ENCODE peak calls at places on chromosomes 4 and X, in seven cellular contexts. R, W, U, M, G, P and A are unnamed samples.

GRCh38 chr4:141609243-141609642 is 27.1 kb upstream of the IL15 start:
- DNase-seq in P (no peak), U (no peak), M (no peak), R (peak; percentile 10), G (no peak), W (no peak), A (no peak)

GRCh38 chr4:185202984-185203379 is 818 bp downstream of the CFAP97 start:
- DNase-seq in M (no peak), P (no peak), G (no peak), W (no peak), R (no peak), U (no peak), A (no peak)

GRCh38 chrX:47662144-47662657 is 3.2 kb upstream of the UXT start:
- DNase-seq in R (no peak), U (no peak), G (no peak), P (no peak), M (peak; percentile 93), W (no peak), A (no peak)

GRCh38 chrX:65630771-65631170 is 36.7 kb upstream of the MSN start:
- DNase-seq in P (no peak), M (no peak), U (no peak), R (no peak), G (no peak), W (no peak), A (no peak)

GRCh38 chr4:69713593-69713992 is 46.8 kb downstream of the SULT1B1 start:
- DNase-seq in U (no peak), M (no peak), R (no peak), G (no peak), W (no peak), P (no peak), A (no peak)

GRCh38 chrX:153420851-153421599 is 9.8 kb downstream of the ZFP92 start:
- DNase-seq in G (no peak), R (no peak), P (no peak), W (no peak), U (no peak), M (no peak), A (no peak)

GRCh38 chrX:73577368-73577767 is 14.4 kb downstream of the CHIC1 start:
- DNase-seq in M (peak; percentile 75), G (no peak), R (peak; percentile 84), P (no peak), W (no peak), U (no peak), A (no peak)

GRCh38 chrX:9311411-9312160 is 153.3 kb upstream of the TBL1X start:
- DNase-seq in R (no peak), U (no peak), G (no peak), M (peak; percentile 37), P (no peak), W (no peak), A (no peak)

GRCh38 chr4:153467154-153467896 is 1.2 kb downstream of the TMEM131L start:
- DNase-seq in R (peak; percentile 23), M (no peak), P (peak; percentile 98), U (peak; percentile 38), G (peak; percentile 83), W (peak; percentile 83), A (peak; percentile 40)

GRCh38 chr4:180635276-180635675 is 1607.9 kb upstream of the TENM3 start:
- DNase-seq in R (no peak), U (no peak), M (no peak), P (no peak), W (no peak), G (no peak), A (no peak)

GRCh38 chr4:17347445-17347844 is 164.4 kb downstream of the QDPR start:
- DNase-seq in M (peak; percentile 19), R (peak; percentile 40), W (no peak), P (peak; percentile 71), G (no peak), U (no peak), A (peak; percentile 3)

GRCh38 chr4:25402521-25402920 is 25.5 kb downstream of the ANAPC4 start:
- DNase-seq in P (no peak), R (no peak), W (no peak), M (peak; percentile 66), U (no peak), G (no peak), A (no peak)

GRCh38 chrX:68994883-68995255 is 166.0 kb downstream of the EFNB1 start:
- DNase-seq in W (no peak), P (no peak), R (no peak), M (no peak), G (no peak), U (no peak), A (no peak)

GRCh38 chrX:41452972-41453371 is 5.8 kb downstream of the NYX start:
- DNase-seq in G (no peak), W (no peak), P (no peak), R (no peak), U (no peak), M (peak; percentile 45), A (no peak)

GRCh38 chr4:139314047-139314800 is 11.9 kb upstream of the NDUFC1 start:
- DNase-seq in R (no peak), W (no peak), U (no peak), P (no peak), G (no peak), M (no peak), A (peak; percentile 69)

GRCh38 chr4:121253961-121254360 is 89.8 kb upstream of the TNIP3 start:
- DNase-seq in U (no peak), G (no peak), P (no peak), M (no peak), R (no peak), W (no peak), A (peak; percentile 15)

GRCh38 chr4:8334786-8335460 is 65.4 kb downstream of the HTRA3 start:
- DNase-seq in R (no peak), P (no peak), U (no peak), W (peak; percentile 50), M (no peak), G (peak; percentile 43), A (no peak)

GRCh38 chr4:150997141-150997540 is 17.9 kb downstream of the LRBA start:
- DNase-seq in R (no peak), G (no peak), U (no peak), P (no peak), W (no peak), M (no peak), A (no peak)

GRCh38 chr4:172232966-172233365 is 419.8 kb downstream of the GALNTL6 start:
- DNase-seq in M (no peak), G (no peak), P (no peak), R (no peak), U (no peak), W (no peak), A (no peak)

GRCh38 chrX:39974228-39974627 is 123.5 kb downstream of the BCOR start:
- DNase-seq in P (no peak), G (no peak), U (no peak), M (no peak), W (no peak), R (no peak), A (no peak)

GRCh38 chr4:157792716-157793115 is 380.1 kb downstream of the GASK1B start:
- DNase-seq in M (no peak), R (no peak), G (no peak), P (no peak), U (no peak), W (no peak), A (no peak)

GRCh38 chrX:17617794-17618193 is 119.5 kb upstream of the SCML1 start:
- DNase-seq in P (no peak), W (no peak), U (no peak), M (no peak), R (no peak), G (no peak), A (no peak)

GRCh38 chr4:158444621-158445020 is 77.1 kb upstream of the RXFP1 start:
- DNase-seq in R (no peak), U (no peak), G (no peak), W (no peak), M (peak; percentile 12), P (no peak), A (no peak)

GRCh38 chrX:15170927-15171326 is 99.0 kb downstream of the ASB9 start:
- DNase-seq in R (no peak), G (no peak), W (no peak), U (no peak), M (no peak), P (no peak), A (no peak)

GRCh38 chrX:143701460-143701859 is 19.1 kb downstream of the SPANXN2 start:
- DNase-seq in M (no peak), U (no peak), G (no peak), P (no peak), R (no peak), W (no peak), A (no peak)
- H3K9me3 ChIP-seq in M (peaks cover 11% of the 10 kb centered on the region), U (peaks cover 26% of the 10 kb centered on the region), G (no peaks in the 10 kb centered on the region), P (no peaks in the 10 kb centered on the region), R (no peaks in the 10 kb centered on the region), W (no peaks in the 10 kb centered on the region), A (no peaks in the 10 kb centered on the region)

DNA sequence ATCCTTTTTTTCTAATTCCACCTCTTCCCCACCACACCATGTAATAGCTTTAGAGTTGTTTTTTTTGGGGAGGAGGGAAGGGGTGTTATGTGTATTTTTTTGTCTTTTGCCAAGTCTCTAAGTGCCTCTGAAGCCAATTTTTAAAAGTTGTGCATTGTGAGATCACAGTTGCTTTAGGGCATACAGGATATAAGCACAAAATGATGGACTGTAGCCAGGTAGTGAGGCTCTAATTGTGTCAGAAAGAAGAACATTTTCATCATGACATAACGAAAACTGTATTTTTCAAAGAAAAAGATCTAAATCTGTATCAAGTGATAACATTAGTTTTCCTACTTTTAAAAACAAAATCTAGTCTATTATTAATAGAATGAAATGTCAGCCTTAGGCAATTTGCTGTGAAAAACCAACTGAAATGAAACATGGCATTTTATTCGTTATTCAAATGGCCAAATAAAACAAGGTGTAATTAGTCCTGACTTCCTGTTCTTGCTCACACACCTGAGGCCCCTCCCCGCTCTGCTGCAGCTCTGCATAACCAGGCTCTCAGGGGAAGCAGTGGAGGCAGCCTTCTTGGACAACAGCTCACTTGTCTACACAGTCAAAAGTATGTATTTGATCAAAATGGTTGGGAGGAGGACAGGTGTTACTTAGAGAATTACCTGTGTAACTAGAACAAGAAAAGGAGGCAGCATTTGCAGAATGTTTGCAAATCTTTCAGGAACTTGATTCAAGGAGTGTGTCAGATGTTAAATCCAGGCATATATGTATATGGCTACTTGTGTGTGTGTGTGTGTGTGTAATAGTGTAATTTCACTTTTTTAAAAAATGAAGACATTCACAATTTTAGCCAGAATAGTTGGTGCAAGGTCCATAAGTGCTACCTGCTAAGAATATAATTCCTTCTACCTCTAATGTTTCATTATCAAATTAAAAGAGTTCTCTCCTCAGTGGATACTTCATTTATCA is 157.6 kb downstream of the PALLD start:
- DNase-seq in G (no peak), W (no peak), U (no peak), R (no peak), M (no peak), P (no peak), A (no peak)
- H3K9me3 ChIP-seq in G (no peaks in the 10 kb centered on the region), W (no peaks in the 10 kb centered on the region), U (no peaks in the 10 kb centered on the region), R (no peaks in the 10 kb centered on the region), M (no peaks in the 10 kb centered on the region), P (no peaks in the 10 kb centered on the region), A (no peaks in the 10 kb centered on the region)

DNA sequence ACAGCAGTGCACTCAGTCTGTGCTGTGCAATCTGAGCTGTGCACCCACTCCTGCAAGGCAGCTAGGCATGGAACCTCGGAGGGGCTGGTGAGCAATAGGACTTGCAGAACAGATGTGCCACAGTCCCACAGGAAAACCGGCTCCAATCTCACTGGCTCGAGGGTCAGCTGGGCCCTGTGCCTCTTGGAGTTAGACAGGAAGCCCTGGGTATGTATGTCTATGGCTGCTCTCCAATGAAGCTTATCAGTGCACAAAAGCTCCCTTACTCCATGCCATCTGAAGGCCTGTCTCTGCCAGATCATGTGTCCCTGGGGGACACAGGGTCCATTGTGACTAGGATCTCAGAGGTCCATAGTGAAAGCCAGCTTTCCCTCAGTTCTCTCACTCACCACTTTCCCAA is 335.8 kb downstream of the SH3BGRL start:
- DNase-seq in U (no peak), M (no peak), G (no peak), W (no peak), P (no peak), R (no peak), A (no peak)
- H3K9me3 ChIP-seq in U (peaks cover under 1% of the 10 kb centered on the region), M (peaks cover 4% of the 10 kb centered on the region), G (no peaks in the 10 kb centered on the region), W (no peaks in the 10 kb centered on the region), P (no peaks in the 10 kb centered on the region), R (no peaks in the 10 kb centered on the region), A (no peaks in the 10 kb centered on the region)

GRCh38 chrX:78643106-78643505 is 16.0 kb downstream of the RTL3 start:
- DNase-seq in G (no peak), U (no peak), P (no peak), R (no peak), M (peak; percentile 54), W (no peak), A (no peak)
- H3K9me3 ChIP-seq in G (no peaks in the 10 kb centered on the region), U (peaks cover 32% of the 10 kb centered on the region), P (no peaks in the 10 kb centered on the region), R (no peaks in the 10 kb centered on the region), M (no peaks in the 10 kb centered on the region), W (peaks cover 1% of the 10 kb centered on the region), A (peaks cover 6% of the 10 kb centered on the region)